ENCODE peak calls at places on chromosomes 11 and 22, in six cellular contexts. One of them, this sample, is unnamed.

GRCh38 chr22:50030315-50031188 is 18.0 kb upstream of the IL17REL start:
- DNase-seq in ACHN: peak; percentile 70
- DNase-seq in stimulated activated CD8-positive, alpha-beta memory T cell treated with anti-CD3 and anti-CD28 coated beads, Interleukin-7, amount 100 ng/mL, for 1 hour: peak; percentile 60
- DNase-seq in activated CD4-positive, alpha-beta T cell treated with anti-CD3 and anti-CD28 coated beads for 24 hours: peak; percentile 77
- DNase-seq in stimulated activated CD4-positive, alpha-beta T cell treated with anti-CD3 and anti-CD28 coated beads, Interleukin-15, amount 100 ng/mL, for 24 hours: peak; percentile 92
- DNase-seq in AG08396: peak; percentile 94
- DNase-seq in this sample: peak; percentile 66

GRCh38 chr22:46064236-46064965 is 85.9 kb upstream of the PPARA start:
- DNase-seq in stimulated activated CD8-positive, alpha-beta memory T cell treated with anti-CD3 and anti-CD28 coated beads, Interleukin-7, amount 100 ng/mL, for 1 hour: no peak
- DNase-seq in AG08396: peak; percentile 32
- DNase-seq in ACHN: no peak
- DNase-seq in activated CD4-positive, alpha-beta T cell treated with anti-CD3 and anti-CD28 coated beads for 24 hours: no peak
- DNase-seq in stimulated activated CD4-positive, alpha-beta T cell treated with anti-CD3 and anti-CD28 coated beads, Interleukin-15, amount 100 ng/mL, for 24 hours: no peak
- DNase-seq in this sample: no peak

GRCh38 chr22:34001701-34002466 is 81.6 kb upstream of the LARGE1 start:
- DNase-seq in ACHN: no peak
- DNase-seq in stimulated activated CD4-positive, alpha-beta T cell treated with anti-CD3 and anti-CD28 coated beads, Interleukin-15, amount 100 ng/mL, for 24 hours: no peak
- DNase-seq in AG08396: no peak
- DNase-seq in stimulated activated CD8-positive, alpha-beta memory T cell treated with anti-CD3 and anti-CD28 coated beads, Interleukin-7, amount 100 ng/mL, for 1 hour: no peak
- DNase-seq in activated CD4-positive, alpha-beta T cell treated with anti-CD3 and anti-CD28 coated beads for 24 hours: no peak
- DNase-seq in this sample: no peak

GRCh38 chr11:45773271-45774022 is 31.5 kb upstream of the SLC35C1 start:
- DNase-seq in stimulated activated CD8-positive, alpha-beta memory T cell treated with anti-CD3 and anti-CD28 coated beads, Interleukin-7, amount 100 ng/mL, for 1 hour: no peak
- DNase-seq in stimulated activated CD4-positive, alpha-beta T cell treated with anti-CD3 and anti-CD28 coated beads, Interleukin-15, amount 100 ng/mL, for 24 hours: no peak
- DNase-seq in AG08396: no peak
- DNase-seq in ACHN: no peak
- DNase-seq in activated CD4-positive, alpha-beta T cell treated with anti-CD3 and anti-CD28 coated beads for 24 hours: no peak
- DNase-seq in this sample: no peak

GRCh38 chr11:27391336-27392015 is 28.5 kb upstream of the CCDC34 start:
- DNase-seq in AG08396: no peak
- DNase-seq in ACHN: no peak
- DNase-seq in stimulated activated CD8-positive, alpha-beta memory T cell treated with anti-CD3 and anti-CD28 coated beads, Interleukin-7, amount 100 ng/mL, for 1 hour: no peak
- DNase-seq in activated CD4-positive, alpha-beta T cell treated with anti-CD3 and anti-CD28 coated beads for 24 hours: no peak
- DNase-seq in stimulated activated CD4-positive, alpha-beta T cell treated with anti-CD3 and anti-CD28 coated beads, Interleukin-15, amount 100 ng/mL, for 24 hours: no peak
- DNase-seq in this sample: no peak

GRCh38 chr22:20803696-20804324 is 29.9 kb downstream of the SERPIND1 start:
- DNase-seq in stimulated activated CD8-positive, alpha-beta memory T cell treated with anti-CD3 and anti-CD28 coated beads, Interleukin-7, amount 100 ng/mL, for 1 hour: no peak
- DNase-seq in ACHN: peak; percentile 44
- DNase-seq in AG08396: peak; percentile 51
- DNase-seq in activated CD4-positive, alpha-beta T cell treated with anti-CD3 and anti-CD28 coated beads for 24 hours: no peak
- DNase-seq in stimulated activated CD4-positive, alpha-beta T cell treated with anti-CD3 and anti-CD28 coated beads, Interleukin-15, amount 100 ng/mL, for 24 hours: peak; percentile 48
- DNase-seq in this sample: peak; percentile 27

GRCh38 chr11:38971141-38971540 is 2373.1 kb upstream of the RAG2 start:
- DNase-seq in stimulated activated CD8-positive, alpha-beta memory T cell treated with anti-CD3 and anti-CD28 coated beads, Interleukin-7, amount 100 ng/mL, for 1 hour: no peak
- DNase-seq in AG08396: no peak
- DNase-seq in stimulated activated CD4-positive, alpha-beta T cell treated with anti-CD3 and anti-CD28 coated beads, Interleukin-15, amount 100 ng/mL, for 24 hours: no peak
- DNase-seq in activated CD4-positive, alpha-beta T cell treated with anti-CD3 and anti-CD28 coated beads for 24 hours: no peak
- DNase-seq in ACHN: no peak
- DNase-seq in this sample: no peak

GRCh38 chr11:38304926-38305325 is 1706.9 kb upstream of the RAG2 start:
- DNase-seq in stimulated activated CD4-positive, alpha-beta T cell treated with anti-CD3 and anti-CD28 coated beads, Interleukin-15, amount 100 ng/mL, for 24 hours: no peak
- DNase-seq in ACHN: no peak
- DNase-seq in stimulated activated CD8-positive, alpha-beta memory T cell treated with anti-CD3 and anti-CD28 coated beads, Interleukin-7, amount 100 ng/mL, for 1 hour: no peak
- DNase-seq in AG08396: no peak
- DNase-seq in activated CD4-positive, alpha-beta T cell treated with anti-CD3 and anti-CD28 coated beads for 24 hours: no peak
- DNase-seq in this sample: no peak

GRCh38 chr11:65021509-65021908 is 5.7 kb upstream of the SNX15 start:
- DNase-seq in stimulated activated CD8-positive, alpha-beta memory T cell treated with anti-CD3 and anti-CD28 coated beads, Interleukin-7, amount 100 ng/mL, for 1 hour: no peak
- DNase-seq in AG08396: no peak
- DNase-seq in stimulated activated CD4-positive, alpha-beta T cell treated with anti-CD3 and anti-CD28 coated beads, Interleukin-15, amount 100 ng/mL, for 24 hours: no peak
- DNase-seq in ACHN: no peak
- DNase-seq in activated CD4-positive, alpha-beta T cell treated with anti-CD3 and anti-CD28 coated beads for 24 hours: no peak
- DNase-seq in this sample: no peak

GRCh38 chr11:83070878-83071640 is 638 bp downstream of the RAB30 start:
- DNase-seq in stimulated activated CD8-positive, alpha-beta memory T cell treated with anti-CD3 and anti-CD28 coated beads, Interleukin-7, amount 100 ng/mL, for 1 hour: no peak
- DNase-seq in activated CD4-positive, alpha-beta T cell treated with anti-CD3 and anti-CD28 coated beads for 24 hours: peak; percentile 7
- DNase-seq in ACHN: peak; percentile 13
- DNase-seq in stimulated activated CD4-positive, alpha-beta T cell treated with anti-CD3 and anti-CD28 coated beads, Interleukin-15, amount 100 ng/mL, for 24 hours: peak; percentile 49
- DNase-seq in AG08396: peak; percentile 20
- DNase-seq in this sample: peak; percentile 28

GRCh38 chr11:72263363-72263762 is 19.4 kb upstream of the PHOX2A start:
- DNase-seq in ACHN: no peak
- DNase-seq in stimulated activated CD4-positive, alpha-beta T cell treated with anti-CD3 and anti-CD28 coated beads, Interleukin-15, amount 100 ng/mL, for 24 hours: no peak
- DNase-seq in AG08396: peak; percentile 45
- DNase-seq in stimulated activated CD8-positive, alpha-beta memory T cell treated with anti-CD3 and anti-CD28 coated beads, Interleukin-7, amount 100 ng/mL, for 1 hour: no peak
- DNase-seq in activated CD4-positive, alpha-beta T cell treated with anti-CD3 and anti-CD28 coated beads for 24 hours: no peak
- DNase-seq in this sample: no peak

GRCh38 chr11:33013706-33014105 is 2.0 kb upstream of the DEPDC7 start:
- DNase-seq in ACHN: no peak
- DNase-seq in stimulated activated CD4-positive, alpha-beta T cell treated with anti-CD3 and anti-CD28 coated beads, Interleukin-15, amount 100 ng/mL, for 24 hours: no peak
- DNase-seq in activated CD4-positive, alpha-beta T cell treated with anti-CD3 and anti-CD28 coated beads for 24 hours: no peak
- DNase-seq in AG08396: peak; percentile 13
- DNase-seq in stimulated activated CD8-positive, alpha-beta memory T cell treated with anti-CD3 and anti-CD28 coated beads, Interleukin-7, amount 100 ng/mL, for 1 hour: no peak
- DNase-seq in this sample: no peak

GRCh38 chr11:129992161-129992944 is 10.3 kb downstream of the PRDM10 start:
- DNase-seq in stimulated activated CD4-positive, alpha-beta T cell treated with anti-CD3 and anti-CD28 coated beads, Interleukin-15, amount 100 ng/mL, for 24 hours: peak; percentile 53
- DNase-seq in AG08396: no peak
- DNase-seq in stimulated activated CD8-positive, alpha-beta memory T cell treated with anti-CD3 and anti-CD28 coated beads, Interleukin-7, amount 100 ng/mL, for 1 hour: no peak
- DNase-seq in ACHN: peak; percentile 55
- DNase-seq in activated CD4-positive, alpha-beta T cell treated with anti-CD3 and anti-CD28 coated beads for 24 hours: peak; percentile 11
- DNase-seq in this sample: no peak

GRCh38 chr11:91047882-91048281 is 825.0 kb upstream of the CHORDC1 start:
- DNase-seq in stimulated activated CD4-positive, alpha-beta T cell treated with anti-CD3 and anti-CD28 coated beads, Interleukin-15, amount 100 ng/mL, for 24 hours: no peak
- DNase-seq in activated CD4-positive, alpha-beta T cell treated with anti-CD3 and anti-CD28 coated beads for 24 hours: no peak
- DNase-seq in ACHN: no peak
- DNase-seq in stimulated activated CD8-positive, alpha-beta memory T cell treated with anti-CD3 and anti-CD28 coated beads, Interleukin-7, amount 100 ng/mL, for 1 hour: no peak
- DNase-seq in AG08396: no peak
- DNase-seq in this sample: no peak

GRCh38 chr11:78419327-78419726 is 1.7 kb upstream of the GAB2 start:
- DNase-seq in activated CD4-positive, alpha-beta T cell treated with anti-CD3 and anti-CD28 coated beads for 24 hours: no peak
- DNase-seq in stimulated activated CD8-positive, alpha-beta memory T cell treated with anti-CD3 and anti-CD28 coated beads, Interleukin-7, amount 100 ng/mL, for 1 hour: no peak
- DNase-seq in AG08396: peak; percentile 84
- DNase-seq in ACHN: no peak
- DNase-seq in stimulated activated CD4-positive, alpha-beta T cell treated with anti-CD3 and anti-CD28 coated beads, Interleukin-15, amount 100 ng/mL, for 24 hours: no peak
- DNase-seq in this sample: no peak

GRCh38 chr11:16924826-16925494 is 89.3 kb downstream of the PLEKHA7 start:
- DNase-seq in stimulated activated CD4-positive, alpha-beta T cell treated with anti-CD3 and anti-CD28 coated beads, Interleukin-15, amount 100 ng/mL, for 24 hours: no peak
- DNase-seq in AG08396: peak; percentile 50
- DNase-seq in stimulated activated CD8-positive, alpha-beta memory T cell treated with anti-CD3 and anti-CD28 coated beads, Interleukin-7, amount 100 ng/mL, for 1 hour: no peak
- DNase-seq in ACHN: peak; percentile 47
- DNase-seq in activated CD4-positive, alpha-beta T cell treated with anti-CD3 and anti-CD28 coated beads for 24 hours: no peak
- DNase-seq in this sample: peak; percentile 41

GRCh38 chr11:45543808-45544422 is 121.5 kb downstream of the CHST1 start:
- DNase-seq in ACHN: peak; percentile 16
- DNase-seq in stimulated activated CD8-positive, alpha-beta memory T cell treated with anti-CD3 and anti-CD28 coated beads, Interleukin-7, amount 100 ng/mL, for 1 hour: no peak
- DNase-seq in activated CD4-positive, alpha-beta T cell treated with anti-CD3 and anti-CD28 coated beads for 24 hours: no peak
- DNase-seq in stimulated activated CD4-positive, alpha-beta T cell treated with anti-CD3 and anti-CD28 coated beads, Interleukin-15, amount 100 ng/mL, for 24 hours: peak; percentile 18
- DNase-seq in AG08396: peak; percentile 30
- DNase-seq in this sample: peak; percentile 50

GRCh38 chr11:107370390-107370789 is 87.2 kb downstream of the CWF19L2 start:
- DNase-seq in stimulated activated CD4-positive, alpha-beta T cell treated with anti-CD3 and anti-CD28 coated beads, Interleukin-15, amount 100 ng/mL, for 24 hours: no peak
- DNase-seq in stimulated activated CD8-positive, alpha-beta memory T cell treated with anti-CD3 and anti-CD28 coated beads, Interleukin-7, amount 100 ng/mL, for 1 hour: no peak
- DNase-seq in AG08396: peak; percentile 37
- DNase-seq in activated CD4-positive, alpha-beta T cell treated with anti-CD3 and anti-CD28 coated beads for 24 hours: no peak
- DNase-seq in ACHN: no peak
- DNase-seq in this sample: no peak

GRCh38 chr11:18720811-18721575 is 5.0 kb downstream of the IGSF22 start:
- DNase-seq in activated CD4-positive, alpha-beta T cell treated with anti-CD3 and anti-CD28 coated beads for 24 hours: peak; percentile 67
- DNase-seq in stimulated activated CD4-positive, alpha-beta T cell treated with anti-CD3 and anti-CD28 coated beads, Interleukin-15, amount 100 ng/mL, for 24 hours: peak; percentile 92
- DNase-seq in ACHN: peak; percentile 76
- DNase-seq in AG08396: peak; percentile 81
- DNase-seq in stimulated activated CD8-positive, alpha-beta memory T cell treated with anti-CD3 and anti-CD28 coated beads, Interleukin-7, amount 100 ng/mL, for 1 hour: peak; percentile 55
- DNase-seq in this sample: peak; percentile 62

GRCh38 chr11:2559527-2560311 is 114.9 kb downstream of the KCNQ1 start:
- DNase-seq in stimulated activated CD8-positive, alpha-beta memory T cell treated with anti-CD3 and anti-CD28 coated beads, Interleukin-7, amount 100 ng/mL, for 1 hour: no peak
- DNase-seq in ACHN: no peak
- DNase-seq in stimulated activated CD4-positive, alpha-beta T cell treated with anti-CD3 and anti-CD28 coated beads, Interleukin-15, amount 100 ng/mL, for 24 hours: no peak
- DNase-seq in activated CD4-positive, alpha-beta T cell treated with anti-CD3 and anti-CD28 coated beads for 24 hours: no peak
- DNase-seq in AG08396: no peak
- DNase-seq in this sample: no peak

GRCh38 chr22:41563051-41563711 is 2.4 kb downstream of the CSDC2 start:
- DNase-seq in stimulated activated CD4-positive, alpha-beta T cell treated with anti-CD3 and anti-CD28 coated beads, Interleukin-15, amount 100 ng/mL, for 24 hours: no peak
- DNase-seq in activated CD4-positive, alpha-beta T cell treated with anti-CD3 and anti-CD28 coated beads for 24 hours: no peak
- DNase-seq in ACHN: peak; percentile 82
- DNase-seq in stimulated activated CD8-positive, alpha-beta memory T cell treated with anti-CD3 and anti-CD28 coated beads, Interleukin-7, amount 100 ng/mL, for 1 hour: no peak
- DNase-seq in AG08396: peak; percentile 62
- DNase-seq in this sample: no peak

GRCh38 chr11:77195071-77195705 is 67.1 kb downstream of the MYO7A start:
- DNase-seq in ACHN: no peak
- DNase-seq in activated CD4-positive, alpha-beta T cell treated with anti-CD3 and anti-CD28 coated beads for 24 hours: no peak
- DNase-seq in AG08396: no peak
- DNase-seq in stimulated activated CD8-positive, alpha-beta memory T cell treated with anti-CD3 and anti-CD28 coated beads, Interleukin-7, amount 100 ng/mL, for 1 hour: no peak
- DNase-seq in stimulated activated CD4-positive, alpha-beta T cell treated with anti-CD3 and anti-CD28 coated beads, Interleukin-15, amount 100 ng/mL, for 24 hours: no peak
- DNase-seq in this sample: no peak

GRCh38 chr22:23382796-23383195 is 197.3 kb downstream of the IGLL1 start:
- DNase-seq in stimulated activated CD8-positive, alpha-beta memory T cell treated with anti-CD3 and anti-CD28 coated beads, Interleukin-7, amount 100 ng/mL, for 1 hour: no peak
- DNase-seq in AG08396: no peak
- DNase-seq in activated CD4-positive, alpha-beta T cell treated with anti-CD3 and anti-CD28 coated beads for 24 hours: no peak
- DNase-seq in ACHN: no peak
- DNase-seq in stimulated activated CD4-positive, alpha-beta T cell treated with anti-CD3 and anti-CD28 coated beads, Interleukin-15, amount 100 ng/mL, for 24 hours: no peak
- DNase-seq in this sample: no peak

GRCh38 chr11:35598254-35599125 is 19.8 kb upstream of the FJX1 start:
- DNase-seq in stimulated activated CD4-positive, alpha-beta T cell treated with anti-CD3 and anti-CD28 coated beads, Interleukin-15, amount 100 ng/mL, for 24 hours: peak; percentile 22
- DNase-seq in stimulated activated CD8-positive, alpha-beta memory T cell treated with anti-CD3 and anti-CD28 coated beads, Interleukin-7, amount 100 ng/mL, for 1 hour: no peak
- DNase-seq in ACHN: no peak
- DNase-seq in AG08396: no peak
- DNase-seq in activated CD4-positive, alpha-beta T cell treated with anti-CD3 and anti-CD28 coated beads for 24 hours: no peak
- DNase-seq in this sample: no peak

GRCh38 chr11:65445101-65445603 is 22.6 kb downstream of the NEAT1 start:
- DNase-seq in stimulated activated CD4-positive, alpha-beta T cell treated with anti-CD3 and anti-CD28 coated beads, Interleukin-15, amount 100 ng/mL, for 24 hours: no peak
- DNase-seq in stimulated activated CD8-positive, alpha-beta memory T cell treated with anti-CD3 and anti-CD28 coated beads, Interleukin-7, amount 100 ng/mL, for 1 hour: no peak
- DNase-seq in ACHN: peak; percentile 16
- DNase-seq in AG08396: no peak
- DNase-seq in activated CD4-positive, alpha-beta T cell treated with anti-CD3 and anti-CD28 coated beads for 24 hours: no peak
- DNase-seq in this sample: no peak

GRCh38 chr11:111512296-111513239 is at the start of gene BTG4:
- DNase-seq in stimulated activated CD8-positive, alpha-beta memory T cell treated with anti-CD3 and anti-CD28 coated beads, Interleukin-7, amount 100 ng/mL, for 1 hour: no peak
- DNase-seq in activated CD4-positive, alpha-beta T cell treated with anti-CD3 and anti-CD28 coated beads for 24 hours: no peak
- DNase-seq in ACHN: peak; percentile 52
- DNase-seq in stimulated activated CD4-positive, alpha-beta T cell treated with anti-CD3 and anti-CD28 coated beads, Interleukin-15, amount 100 ng/mL, for 24 hours: peak; percentile 53
- DNase-seq in AG08396: peak; percentile 48
- DNase-seq in this sample: peak; percentile 12

GRCh38 chr11:2797741-2798361 is 87.7 kb downstream of the CDKN1C start:
- DNase-seq in stimulated activated CD4-positive, alpha-beta T cell treated with anti-CD3 and anti-CD28 coated beads, Interleukin-15, amount 100 ng/mL, for 24 hours: no peak
- DNase-seq in activated CD4-positive, alpha-beta T cell treated with anti-CD3 and anti-CD28 coated beads for 24 hours: no peak
- DNase-seq in AG08396: no peak
- DNase-seq in ACHN: no peak
- DNase-seq in stimulated activated CD8-positive, alpha-beta memory T cell treated with anti-CD3 and anti-CD28 coated beads, Interleukin-7, amount 100 ng/mL, for 1 hour: no peak
- DNase-seq in this sample: peak; percentile 5

GRCh38 chr11:61726775-61727174 is 25.7 kb upstream of the MYRF start:
- DNase-seq in stimulated activated CD8-positive, alpha-beta memory T cell treated with anti-CD3 and anti-CD28 coated beads, Interleukin-7, amount 100 ng/mL, for 1 hour: no peak
- DNase-seq in ACHN: no peak
- DNase-seq in stimulated activated CD4-positive, alpha-beta T cell treated with anti-CD3 and anti-CD28 coated beads, Interleukin-15, amount 100 ng/mL, for 24 hours: no peak
- DNase-seq in activated CD4-positive, alpha-beta T cell treated with anti-CD3 and anti-CD28 coated beads for 24 hours: no peak
- DNase-seq in AG08396: no peak
- DNase-seq in this sample: no peak

GRCh38 chr11:96335389-96335788 is 7.6 kb downstream of the MAML2 start:
- DNase-seq in ACHN: no peak
- DNase-seq in stimulated activated CD4-positive, alpha-beta T cell treated with anti-CD3 and anti-CD28 coated beads, Interleukin-15, amount 100 ng/mL, for 24 hours: no peak
- DNase-seq in activated CD4-positive, alpha-beta T cell treated with anti-CD3 and anti-CD28 coated beads for 24 hours: no peak
- DNase-seq in stimulated activated CD8-positive, alpha-beta memory T cell treated with anti-CD3 and anti-CD28 coated beads, Interleukin-7, amount 100 ng/mL, for 1 hour: no peak
- DNase-seq in AG08396: no peak
- DNase-seq in this sample: no peak

GRCh38 chr11:57336111-57336666 is 497 bp upstream of the SSRP1 start:
- DNase-seq in AG08396: no peak
- DNase-seq in stimulated activated CD8-positive, alpha-beta memory T cell treated with anti-CD3 and anti-CD28 coated beads, Interleukin-7, amount 100 ng/mL, for 1 hour: no peak
- DNase-seq in stimulated activated CD4-positive, alpha-beta T cell treated with anti-CD3 and anti-CD28 coated beads, Interleukin-15, amount 100 ng/mL, for 24 hours: peak; percentile 31
- DNase-seq in activated CD4-positive, alpha-beta T cell treated with anti-CD3 and anti-CD28 coated beads for 24 hours: no peak
- DNase-seq in ACHN: no peak
- DNase-seq in this sample: no peak

GRCh38 chr11:113345978-113346377 is 31.6 kb downstream of the TTC12 start:
- DNase-seq in AG08396: no peak
- DNase-seq in stimulated activated CD4-positive, alpha-beta T cell treated with anti-CD3 and anti-CD28 coated beads, Interleukin-15, amount 100 ng/mL, for 24 hours: no peak
- DNase-seq in activated CD4-positive, alpha-beta T cell treated with anti-CD3 and anti-CD28 coated beads for 24 hours: no peak
- DNase-seq in ACHN: no peak
- DNase-seq in stimulated activated CD8-positive, alpha-beta memory T cell treated with anti-CD3 and anti-CD28 coated beads, Interleukin-7, amount 100 ng/mL, for 1 hour: no peak
- DNase-seq in this sample: no peak

GRCh38 chr22:44795701-44796630 is 43.6 kb downstream of the ARHGAP8 start:
- DNase-seq in stimulated activated CD4-positive, alpha-beta T cell treated with anti-CD3 and anti-CD28 coated beads, Interleukin-15, amount 100 ng/mL, for 24 hours: no peak
- DNase-seq in stimulated activated CD8-positive, alpha-beta memory T cell treated with anti-CD3 and anti-CD28 coated beads, Interleukin-7, amount 100 ng/mL, for 1 hour: no peak
- DNase-seq in activated CD4-positive, alpha-beta T cell treated with anti-CD3 and anti-CD28 coated beads for 24 hours: no peak
- DNase-seq in ACHN: no peak
- DNase-seq in AG08396: no peak
- DNase-seq in this sample: no peak

GRCh38 chr22:22700631-22701030 is 56.2 kb downstream of the GGTLC2 start:
- DNase-seq in stimulated activated CD8-positive, alpha-beta memory T cell treated with anti-CD3 and anti-CD28 coated beads, Interleukin-7, amount 100 ng/mL, for 1 hour: no peak
- DNase-seq in ACHN: no peak
- DNase-seq in AG08396: no peak
- DNase-seq in activated CD4-positive, alpha-beta T cell treated with anti-CD3 and anti-CD28 coated beads for 24 hours: no peak
- DNase-seq in stimulated activated CD4-positive, alpha-beta T cell treated with anti-CD3 and anti-CD28 coated beads, Interleukin-15, amount 100 ng/mL, for 24 hours: no peak
- DNase-seq in this sample: no peak

GRCh38 chr11:45974806-45975205 is 52.4 kb downstream of the LARGE2 start:
- DNase-seq in AG08396: no peak
- DNase-seq in stimulated activated CD4-positive, alpha-beta T cell treated with anti-CD3 and anti-CD28 coated beads, Interleukin-15, amount 100 ng/mL, for 24 hours: no peak
- DNase-seq in activated CD4-positive, alpha-beta T cell treated with anti-CD3 and anti-CD28 coated beads for 24 hours: no peak
- DNase-seq in ACHN: no peak
- DNase-seq in stimulated activated CD8-positive, alpha-beta memory T cell treated with anti-CD3 and anti-CD28 coated beads, Interleukin-7, amount 100 ng/mL, for 1 hour: no peak
- DNase-seq in this sample: no peak

GRCh38 chr22:31441652-31442051 is 42.2 kb downstream of the DRG1 start:
- DNase-seq in stimulated activated CD8-positive, alpha-beta memory T cell treated with anti-CD3 and anti-CD28 coated beads, Interleukin-7, amount 100 ng/mL, for 1 hour: no peak
- DNase-seq in stimulated activated CD4-positive, alpha-beta T cell treated with anti-CD3 and anti-CD28 coated beads, Interleukin-15, amount 100 ng/mL, for 24 hours: no peak
- DNase-seq in AG08396: no peak
- DNase-seq in activated CD4-positive, alpha-beta T cell treated with anti-CD3 and anti-CD28 coated beads for 24 hours: no peak
- DNase-seq in ACHN: no peak
- DNase-seq in this sample: no peak

GRCh38 chr11:112831969-112832368 is 129.3 kb upstream of the NCAM1 start:
- DNase-seq in ACHN: no peak
- DNase-seq in AG08396: no peak
- DNase-seq in stimulated activated CD4-positive, alpha-beta T cell treated with anti-CD3 and anti-CD28 coated beads, Interleukin-15, amount 100 ng/mL, for 24 hours: no peak
- DNase-seq in activated CD4-positive, alpha-beta T cell treated with anti-CD3 and anti-CD28 coated beads for 24 hours: no peak
- DNase-seq in stimulated activated CD8-positive, alpha-beta memory T cell treated with anti-CD3 and anti-CD28 coated beads, Interleukin-7, amount 100 ng/mL, for 1 hour: no peak
- DNase-seq in this sample: no peak

GRCh38 chr22:44930711-44931035 is 79.1 kb downstream of the PHF21B start:
- DNase-seq in stimulated activated CD4-positive, alpha-beta T cell treated with anti-CD3 and anti-CD28 coated beads, Interleukin-15, amount 100 ng/mL, for 24 hours: no peak
- DNase-seq in ACHN: no peak
- DNase-seq in activated CD4-positive, alpha-beta T cell treated with anti-CD3 and anti-CD28 coated beads for 24 hours: no peak
- DNase-seq in AG08396: no peak
- DNase-seq in stimulated activated CD8-positive, alpha-beta memory T cell treated with anti-CD3 and anti-CD28 coated beads, Interleukin-7, amount 100 ng/mL, for 1 hour: no peak
- DNase-seq in this sample: no peak

GRCh38 chr11:84437129-84438123 is 1151.3 kb upstream of the CCDC90B start:
- DNase-seq in AG08396: peak; percentile 3
- DNase-seq in stimulated activated CD4-positive, alpha-beta T cell treated with anti-CD3 and anti-CD28 coated beads, Interleukin-15, amount 100 ng/mL, for 24 hours: no peak
- DNase-seq in activated CD4-positive, alpha-beta T cell treated with anti-CD3 and anti-CD28 coated beads for 24 hours: no peak
- DNase-seq in ACHN: no peak
- DNase-seq in stimulated activated CD8-positive, alpha-beta memory T cell treated with anti-CD3 and anti-CD28 coated beads, Interleukin-7, amount 100 ng/mL, for 1 hour: no peak
- DNase-seq in this sample: peak; percentile 48

GRCh38 chr11:121643530-121644512 is 191.1 kb upstream of the SORL1-AS1 start:
- DNase-seq in AG08396: no peak
- DNase-seq in ACHN: no peak
- DNase-seq in activated CD4-positive, alpha-beta T cell treated with anti-CD3 and anti-CD28 coated beads for 24 hours: no peak
- DNase-seq in stimulated activated CD4-positive, alpha-beta T cell treated with anti-CD3 and anti-CD28 coated beads, Interleukin-15, amount 100 ng/mL, for 24 hours: no peak
- DNase-seq in stimulated activated CD8-positive, alpha-beta memory T cell treated with anti-CD3 and anti-CD28 coated beads, Interleukin-7, amount 100 ng/mL, for 1 hour: no peak
- DNase-seq in this sample: no peak

This sample was measured in progenitor cell of endocrine pancreas.